ENCODE peak calls at places on chromosomes 12 and 14, in six cellular contexts. V is CD4-positive, alpha-beta T cell; C is mucosa of descending colon; O is AG10803; N is spleen; G is H9. S is an unnamed sample.
A peak's percentile ranks its signal among the peaks of the same experiment; 100 is the strongest.

GRCh38 chr12:70317781-70318180 is 48.3 kb upstream of the KCNMB4 start:
- DNase-seq in V (no peak), C (no peak), O (no peak), N (no peak), G (no peak), S (no peak)

GRCh38 chr12:91948504-91948903 is 197.1 kb downstream of the BTG1 start:
- DNase-seq in V (no peak), C (no peak), O (no peak), N (no peak), G (no peak), S (no peak)

GRCh38 chr12:47378222-47378582 is 298.4 kb upstream of the AMIGO2 start:
- DNase-seq in V (no peak), C (no peak), O (peak; percentile 26), N (no peak), G (no peak), S (no peak)

GRCh38 chr14:58298880-58299664 is 717 bp downstream of the ARID4A start:
- DNase-seq in V (peak; percentile 31), C (peak; percentile 64), O (no peak), N (peak; percentile 91), G (peak; percentile 41), S (no peak)

GRCh38 chr12:58408516-58408915 is 467.1 kb downstream of the ATP23 start:
- DNase-seq in V (no peak), C (no peak), O (peak; percentile 63), N (no peak), G (no peak), S (peak; percentile 36)

GRCh38 chr12:92505373-92506340 is 197.1 kb upstream of the PLEKHG7 start:
- DNase-seq in V (peak; percentile 28), C (peak; percentile 43), O (peak; percentile 24), N (peak; percentile 84), G (no peak), S (no peak)

GRCh38 chr14:49861581-49861922 is 9.0 kb upstream of the NEMF start:
- DNase-seq in V (peak; percentile 62), C (peak; percentile 73), O (peak; percentile 90), N (peak; percentile 87), G (peak; percentile 61), S (peak; percentile 71)

GRCh38 chr14:101151226-101151929 is 247.9 kb upstream of the RTL1 start:
- DNase-seq in V (no peak), C (no peak), O (no peak), N (no peak), G (peak; percentile 51), S (no peak)

GRCh38 chr14:92880851-92881250 is 42.1 kb upstream of the CHGA start:
- DNase-seq in V (no peak), C (no peak), O (peak; percentile 23), N (no peak), G (peak; percentile 69), S (peak; percentile 19)

GRCh38 chr12:92055877-92056276 is 89.8 kb downstream of the BTG1 start:
- DNase-seq in V (peak; percentile 68), C (no peak), O (no peak), N (no peak), G (no peak), S (no peak)

GRCh38 chr12:99709619-99710018 is 62.1 kb downstream of the GARIN6 start:
- DNase-seq in V (no peak), C (no peak), O (no peak), N (no peak), G (no peak), S (no peak)

DNA sequence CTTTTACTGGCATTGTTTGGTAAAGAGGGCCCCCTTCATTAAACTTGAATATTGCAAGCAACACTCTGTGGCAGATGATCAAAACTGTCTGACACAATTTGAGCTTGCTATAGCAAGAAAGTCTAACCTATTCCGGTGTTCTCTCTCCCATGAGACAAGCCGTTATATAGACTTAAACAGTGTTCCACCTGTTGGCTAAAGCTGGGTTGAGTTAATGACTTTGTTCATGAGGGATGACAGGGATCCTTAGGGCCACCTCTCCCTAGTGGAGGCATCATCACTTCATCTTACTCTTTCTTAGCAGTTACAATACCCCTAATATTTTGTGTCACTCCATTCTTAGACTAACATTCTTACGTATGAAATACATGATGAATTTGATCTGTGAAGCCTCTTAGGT is 3.8 kb downstream of the EIF5 start:
- DNase-seq in V (no peak), C (no peak), O (no peak), N (no peak), G (no peak), S (no peak)
- TF ChIP-seq CTCF in V (no peak), C (no peak), O (no peak), N (no peak), G (no peak), S (no peak)

GRCh38 chr14:63543000-63543825 is at the start of gene PPP2R5E:
- DNase-seq in V (peak; percentile 98), C (peak; percentile 98), O (peak; percentile 99), N (peak; percentile 98), G (peak; percentile 99), S (peak; percentile 99)
- TF ChIP-seq CTCF in V (no peak), C (no peak), O (no peak), N (peak; percentile 2), G (no peak), S (no peak)

DNA sequence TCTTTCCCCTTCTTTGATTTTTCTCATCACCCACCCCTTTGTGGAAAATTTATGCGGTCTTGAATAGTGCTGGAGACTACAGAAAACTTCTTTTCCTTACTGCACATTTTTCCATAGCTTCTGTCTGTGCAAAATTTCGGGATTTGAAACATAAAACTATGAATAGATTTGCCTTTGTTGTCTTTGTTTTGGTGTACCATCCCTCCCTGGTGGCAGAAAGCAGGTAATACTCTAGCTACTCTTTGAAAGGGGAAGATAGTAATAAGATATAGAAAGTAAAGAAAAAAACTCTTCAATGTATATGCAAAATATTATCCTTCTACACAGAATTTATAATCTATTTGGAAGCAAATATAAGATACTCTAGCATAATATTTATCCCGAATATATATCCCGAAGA is 79.1 kb upstream of the LMO3 start:
- DNase-seq in V (no peak), C (no peak), O (peak; percentile 2), N (no peak), G (no peak), S (peak; percentile 2)
- TF ChIP-seq CTCF in V (no peak), C (no peak), O (peak; percentile 40), N (no peak), G (peak; percentile 60), S (peak; percentile 75)

DNA sequence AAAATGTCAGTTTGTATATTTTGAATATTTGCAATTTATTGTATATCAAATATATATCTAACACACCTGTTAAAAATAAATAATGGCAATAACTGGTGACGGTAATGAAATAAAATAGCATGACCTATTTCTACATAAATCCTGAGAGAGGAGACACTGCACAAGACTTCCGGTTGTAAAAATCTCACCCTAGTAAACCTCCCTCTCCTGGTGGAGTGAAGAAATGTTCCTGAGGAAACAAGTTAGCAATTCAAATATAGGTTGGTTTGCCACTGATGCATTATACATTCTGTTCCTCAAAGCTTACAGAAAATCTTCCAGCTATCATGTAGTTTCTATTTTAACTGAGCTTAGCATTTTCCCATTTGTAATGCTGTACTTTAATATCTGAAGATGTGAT is 166.2 kb upstream of the SYT10 start:
- DNase-seq in V (no peak), C (no peak), O (no peak), N (no peak), G (no peak), S (no peak)
- TF ChIP-seq CTCF in V (no peak), C (no peak), O (no peak), N (no peak), G (peak; percentile 67), S (no peak)

DNA sequence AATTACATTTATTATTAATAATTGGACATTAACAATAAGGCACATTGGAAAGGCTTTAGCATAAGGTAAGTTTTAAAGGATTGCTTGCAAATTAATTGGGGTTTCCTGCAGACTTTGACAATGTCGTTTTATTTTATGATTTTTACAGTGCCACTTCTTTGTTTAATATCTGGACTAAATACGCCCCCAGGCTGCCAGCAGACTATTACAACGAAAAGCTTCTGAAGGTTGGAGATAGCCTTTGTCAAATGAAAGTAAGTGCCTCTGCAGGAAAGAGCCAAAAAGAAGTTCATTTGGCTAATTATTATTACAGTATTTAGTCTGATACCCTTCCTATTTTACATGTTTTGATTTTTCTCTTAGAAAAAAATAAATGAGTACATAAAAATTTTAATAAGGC is 11.3 kb downstream of the CFAP54 start:
- DNase-seq in V (no peak), C (no peak), O (peak; percentile 37), N (no peak), G (no peak), S (peak; percentile 21)
- TF ChIP-seq CTCF in V (no peak), C (no peak), O (peak; percentile 40), N (peak; percentile 37), G (no peak), S (peak; percentile 60)